ENCODE peak calls at places on chromosome 4, in six cellular contexts. One of them, this sample, is unnamed.

GRCh38 chr4:2462218-2462991 is 6.5 kb upstream of the RNF4 start:
- DNase-seq in AG10803: peak; percentile 70
- DNase-seq in fibroblast of mammary gland: peak; percentile 64
- DNase-seq in breast epithelium: peak; percentile 19
- DNase-seq in BJ: no peak
- DNase-seq in CD8-positive, alpha-beta T cell: peak; percentile 70
- DNase-seq in this sample: no peak

GRCh38 chr4:183987529-183987946 is 82.4 kb downstream of the STOX2 start:
- DNase-seq in AG10803: peak; percentile 74
- DNase-seq in fibroblast of mammary gland: peak; percentile 77
- DNase-seq in breast epithelium: peak; percentile 71
- DNase-seq in BJ: peak; percentile 16
- DNase-seq in CD8-positive, alpha-beta T cell: no peak
- DNase-seq in this sample: no peak

GRCh38 chr4:158051401-158052235 is 121.2 kb downstream of the GASK1B start:
- DNase-seq in AG10803: peak; percentile 96
- DNase-seq in fibroblast of mammary gland: peak; percentile 97
- DNase-seq in breast epithelium: no peak
- DNase-seq in BJ: peak; percentile 84
- DNase-seq in CD8-positive, alpha-beta T cell: no peak
- DNase-seq in this sample: no peak

GRCh38 chr4:170853422-170854021 is 763.8 kb upstream of the AADAT start:
- DNase-seq in AG10803: peak; percentile 11
- DNase-seq in fibroblast of mammary gland: peak; percentile 48
- DNase-seq in breast epithelium: no peak
- DNase-seq in BJ: no peak
- DNase-seq in CD8-positive, alpha-beta T cell: no peak
- DNase-seq in this sample: peak; percentile 3

GRCh38 chr4:158209825-158210807 is at the start of gene TMEM144:
- DNase-seq in AG10803: peak; percentile 78
- DNase-seq in fibroblast of mammary gland: peak; percentile 88
- DNase-seq in breast epithelium: peak; percentile 94
- DNase-seq in BJ: peak; percentile 47
- DNase-seq in CD8-positive, alpha-beta T cell: peak; percentile 8
- DNase-seq in this sample: no peak

GRCh38 chr4:140995058-140995457 is 138.2 kb downstream of the RNF150 start:
- DNase-seq in AG10803: no peak
- DNase-seq in fibroblast of mammary gland: no peak
- DNase-seq in breast epithelium: peak; percentile 29
- DNase-seq in BJ: no peak
- DNase-seq in CD8-positive, alpha-beta T cell: no peak
- DNase-seq in this sample: no peak

GRCh38 chr4:140277576-140277975 is 95.9 kb upstream of the SCOC start:
- DNase-seq in AG10803: no peak
- DNase-seq in fibroblast of mammary gland: no peak
- DNase-seq in breast epithelium: no peak
- DNase-seq in BJ: no peak
- DNase-seq in CD8-positive, alpha-beta T cell: no peak
- DNase-seq in this sample: no peak

GRCh38 chr4:27081675-27082579 is 221.3 kb downstream of the STIM2 start:
- DNase-seq in AG10803: no peak
- DNase-seq in fibroblast of mammary gland: no peak
- DNase-seq in breast epithelium: no peak
- DNase-seq in BJ: no peak
- DNase-seq in CD8-positive, alpha-beta T cell: no peak
- DNase-seq in this sample: no peak

GRCh38 chr4:78298618-78299017 is 241.5 kb downstream of the FRAS1 start:
- DNase-seq in AG10803: peak; percentile 30
- DNase-seq in fibroblast of mammary gland: peak; percentile 60
- DNase-seq in breast epithelium: no peak
- DNase-seq in BJ: no peak
- DNase-seq in CD8-positive, alpha-beta T cell: no peak
- DNase-seq in this sample: no peak
- H3K4me3 ChIP-seq in AG10803: no peak overlapping the region
- H3K4me3 ChIP-seq in fibroblast of mammary gland: no peak overlapping the region
- H3K4me3 ChIP-seq in breast epithelium: no peak overlapping the region
- H3K4me3 ChIP-seq in BJ: no peak overlapping the region
- H3K4me3 ChIP-seq in CD8-positive, alpha-beta T cell: no peak overlapping the region
- H3K4me3 ChIP-seq in this sample: no peak overlapping the region

DNA sequence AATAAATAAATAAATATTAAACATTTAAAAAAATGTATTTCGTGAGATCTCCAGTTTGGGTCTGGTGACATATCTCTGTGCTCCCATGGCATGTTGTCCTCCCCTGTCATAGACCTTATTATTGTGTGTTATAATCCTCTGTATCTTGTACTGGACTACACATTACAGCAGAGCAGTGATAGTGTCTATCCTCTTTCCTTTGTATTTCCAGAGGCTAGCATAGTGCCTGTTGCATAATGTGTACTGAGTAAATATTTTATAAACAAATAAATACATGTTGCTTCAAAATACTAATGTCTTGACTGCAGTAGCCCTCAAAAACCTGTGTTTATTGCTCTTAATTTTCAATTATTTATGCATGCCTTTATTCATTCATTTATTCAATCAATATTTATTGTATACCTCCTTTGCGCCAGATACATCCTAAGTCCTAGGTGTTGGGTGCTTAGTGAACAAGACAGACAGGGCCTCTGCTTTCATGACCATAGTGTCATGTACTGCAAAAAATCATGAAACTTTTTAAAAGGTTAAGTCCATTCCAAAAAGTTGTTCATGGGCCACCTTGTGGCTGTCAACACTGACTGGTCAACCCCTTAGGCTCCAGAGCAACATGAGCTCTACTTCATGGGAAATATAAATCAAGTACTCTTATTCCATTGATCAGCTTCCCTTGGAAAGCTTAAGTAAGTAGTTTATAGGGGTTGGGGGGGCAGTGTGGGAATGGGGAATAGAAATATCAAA is 303.9 kb downstream of the IQCM start:
- DNase-seq in AG10803: no peak
- DNase-seq in fibroblast of mammary gland: no peak
- DNase-seq in breast epithelium: no peak
- DNase-seq in BJ: no peak
- DNase-seq in CD8-positive, alpha-beta T cell: no peak
- DNase-seq in this sample: no peak
- TF ChIP-seq CTCF in AG10803: no peak
- TF ChIP-seq CTCF in fibroblast of mammary gland: peak; percentile 1
- TF ChIP-seq CTCF in breast epithelium: no peak
- TF ChIP-seq CTCF in BJ: no peak
- TF ChIP-seq CTCF in CD8-positive, alpha-beta T cell: no peak
- TF ChIP-seq CTCF in this sample: no peak

GRCh38 chr4:162104459-162105124 is 59.2 kb downstream of the FSTL5 start:
- DNase-seq in AG10803: no peak
- DNase-seq in fibroblast of mammary gland: no peak
- DNase-seq in breast epithelium: no peak
- DNase-seq in BJ: no peak
- DNase-seq in CD8-positive, alpha-beta T cell: no peak
- DNase-seq in this sample: no peak

GRCh38 chr4:162101337-162101736 is 62.5 kb downstream of the FSTL5 start:
- DNase-seq in AG10803: no peak
- DNase-seq in fibroblast of mammary gland: no peak
- DNase-seq in breast epithelium: no peak
- DNase-seq in BJ: no peak
- DNase-seq in CD8-positive, alpha-beta T cell: no peak
- DNase-seq in this sample: no peak

DNA sequence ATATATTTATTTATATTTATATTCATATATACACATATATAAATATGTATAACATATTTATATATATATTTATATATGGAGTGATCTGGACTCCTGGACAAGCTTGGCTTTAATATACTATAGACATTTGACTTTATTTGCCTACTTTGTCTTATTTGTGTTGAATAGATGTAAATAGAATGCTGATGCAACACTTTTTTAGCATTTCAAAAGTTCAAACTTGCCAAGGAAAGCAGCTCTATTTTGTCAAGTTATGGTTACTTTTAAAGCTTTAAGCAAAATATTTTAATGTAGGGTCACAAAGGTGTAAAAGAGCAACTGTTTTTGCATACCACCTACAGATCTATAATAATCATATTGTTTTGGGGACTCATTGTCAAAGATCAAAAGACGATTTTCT is 61.1 kb downstream of the FSTL5 start:
- DNase-seq in AG10803: no peak
- DNase-seq in fibroblast of mammary gland: no peak
- DNase-seq in breast epithelium: no peak
- DNase-seq in BJ: no peak
- DNase-seq in CD8-positive, alpha-beta T cell: no peak
- DNase-seq in this sample: no peak
- H3K4me3 ChIP-seq in AG10803: no peak overlapping the region
- H3K4me3 ChIP-seq in fibroblast of mammary gland: no peak overlapping the region
- H3K4me3 ChIP-seq in breast epithelium: no peak overlapping the region
- H3K4me3 ChIP-seq in BJ: no peak overlapping the region
- H3K4me3 ChIP-seq in CD8-positive, alpha-beta T cell: no peak overlapping the region
- H3K4me3 ChIP-seq in this sample: no peak overlapping the region

GRCh38 chr4:152099555-152099954 is 338.7 kb upstream of the GATB start:
- DNase-seq in AG10803: no peak
- DNase-seq in fibroblast of mammary gland: no peak
- DNase-seq in breast epithelium: no peak
- DNase-seq in BJ: no peak
- DNase-seq in CD8-positive, alpha-beta T cell: no peak
- DNase-seq in this sample: no peak
- TF ChIP-seq CTCF in AG10803: no peak
- TF ChIP-seq CTCF in fibroblast of mammary gland: no peak
- TF ChIP-seq CTCF in breast epithelium: no peak
- TF ChIP-seq CTCF in BJ: no peak
- TF ChIP-seq CTCF in CD8-positive, alpha-beta T cell: peak; percentile 31
- TF ChIP-seq CTCF in this sample: no peak